ENCODE peak calls at places on chromosomes 5 and 9, in six cellular contexts. One of them, this sample, is unnamed.

GRCh38 chr5:116632890-116633289 is 58.3 kb upstream of the SEMA6A start:
- DNase-seq in OCI-LY7: no peak
- DNase-seq in stimulated activated effector memory CD8-positive, alpha-beta T cell treated with anti-CD3 and anti-CD28 coated beads, Interleukin-12 subunit alpha, Interleukin-12 subunit beta, amount 100 ng/mL, for 72 hours: no peak
- DNase-seq in amygdala: no peak
- DNase-seq in SJCRH30: no peak
- DNase-seq in T follicular helper cell: no peak
- DNase-seq in this sample: no peak

GRCh38 chr9:18824095-18824666 is 208.8 kb downstream of the SAXO1 start:
- DNase-seq in T follicular helper cell: no peak
- DNase-seq in SJCRH30: no peak
- DNase-seq in amygdala: no peak
- DNase-seq in stimulated activated effector memory CD8-positive, alpha-beta T cell treated with anti-CD3 and anti-CD28 coated beads, Interleukin-12 subunit alpha, Interleukin-12 subunit beta, amount 100 ng/mL, for 72 hours: no peak
- DNase-seq in OCI-LY7: no peak
- DNase-seq in this sample: no peak

GRCh38 chr9:13279284-13280162 is at the start of gene MPDZ:
- DNase-seq in SJCRH30: peak
- DNase-seq in stimulated activated effector memory CD8-positive, alpha-beta T cell treated with anti-CD3 and anti-CD28 coated beads, Interleukin-12 subunit alpha, Interleukin-12 subunit beta, amount 100 ng/mL, for 72 hours: no peak
- DNase-seq in amygdala: peak
- DNase-seq in T follicular helper cell: no peak
- DNase-seq in OCI-LY7: no peak
- DNase-seq in this sample: peak

GRCh38 chr9:38641985-38642864 is 21.8 kb upstream of the ANKRD18A start:
- DNase-seq in OCI-LY7: no peak
- DNase-seq in SJCRH30: peak
- DNase-seq in stimulated activated effector memory CD8-positive, alpha-beta T cell treated with anti-CD3 and anti-CD28 coated beads, Interleukin-12 subunit alpha, Interleukin-12 subunit beta, amount 100 ng/mL, for 72 hours: no peak
- DNase-seq in amygdala: no peak
- DNase-seq in T follicular helper cell: no peak
- DNase-seq in this sample: peak

GRCh38 chr5:81513982-81514381 is 120.0 kb upstream of the ACOT12 start:
- DNase-seq in amygdala: no peak
- DNase-seq in T follicular helper cell: no peak
- DNase-seq in SJCRH30: no peak
- DNase-seq in stimulated activated effector memory CD8-positive, alpha-beta T cell treated with anti-CD3 and anti-CD28 coated beads, Interleukin-12 subunit alpha, Interleukin-12 subunit beta, amount 100 ng/mL, for 72 hours: no peak
- DNase-seq in OCI-LY7: peak
- DNase-seq in this sample: no peak

GRCh38 chr9:109745335-109746283 is 34.4 kb upstream of the PALM2AKAP2 start:
- DNase-seq in OCI-LY7: no peak
- DNase-seq in stimulated activated effector memory CD8-positive, alpha-beta T cell treated with anti-CD3 and anti-CD28 coated beads, Interleukin-12 subunit alpha, Interleukin-12 subunit beta, amount 100 ng/mL, for 72 hours: no peak
- DNase-seq in amygdala: no peak
- DNase-seq in T follicular helper cell: no peak
- DNase-seq in SJCRH30: peak
- DNase-seq in this sample: no peak

GRCh38 chr5:95729115-95730010 is 1.8 kb upstream of the RHOBTB3 start:
- DNase-seq in T follicular helper cell: no peak
- DNase-seq in stimulated activated effector memory CD8-positive, alpha-beta T cell treated with anti-CD3 and anti-CD28 coated beads, Interleukin-12 subunit alpha, Interleukin-12 subunit beta, amount 100 ng/mL, for 72 hours: no peak
- DNase-seq in amygdala: no peak
- DNase-seq in OCI-LY7: no peak
- DNase-seq in SJCRH30: peak
- DNase-seq in this sample: no peak

GRCh38 chr5:159163027-159163699 is 46.2 kb downstream of the RNF145 start:
- DNase-seq in OCI-LY7: no peak
- DNase-seq in T follicular helper cell: no peak
- DNase-seq in SJCRH30: peak
- DNase-seq in amygdala: no peak
- DNase-seq in stimulated activated effector memory CD8-positive, alpha-beta T cell treated with anti-CD3 and anti-CD28 coated beads, Interleukin-12 subunit alpha, Interleukin-12 subunit beta, amount 100 ng/mL, for 72 hours: no peak
- DNase-seq in this sample: no peak

GRCh38 chr5:134647750-134648424 is 698 bp upstream of the SEC24A start:
- DNase-seq in T follicular helper cell: no peak
- DNase-seq in stimulated activated effector memory CD8-positive, alpha-beta T cell treated with anti-CD3 and anti-CD28 coated beads, Interleukin-12 subunit alpha, Interleukin-12 subunit beta, amount 100 ng/mL, for 72 hours: peak
- DNase-seq in SJCRH30: no peak
- DNase-seq in OCI-LY7: peak
- DNase-seq in amygdala: no peak
- DNase-seq in this sample: no peak

GRCh38 chr5:57989378-57989777 is 470.5 kb downstream of the PLK2 start:
- DNase-seq in OCI-LY7: no peak
- DNase-seq in amygdala: no peak
- DNase-seq in SJCRH30: no peak
- DNase-seq in stimulated activated effector memory CD8-positive, alpha-beta T cell treated with anti-CD3 and anti-CD28 coated beads, Interleukin-12 subunit alpha, Interleukin-12 subunit beta, amount 100 ng/mL, for 72 hours: no peak
- DNase-seq in T follicular helper cell: no peak
- DNase-seq in this sample: no peak

GRCh38 chr5:30960041-30960440 is 233.4 kb upstream of the CDH6 start:
- DNase-seq in SJCRH30: no peak
- DNase-seq in OCI-LY7: no peak
- DNase-seq in amygdala: no peak
- DNase-seq in T follicular helper cell: no peak
- DNase-seq in stimulated activated effector memory CD8-positive, alpha-beta T cell treated with anti-CD3 and anti-CD28 coated beads, Interleukin-12 subunit alpha, Interleukin-12 subunit beta, amount 100 ng/mL, for 72 hours: no peak
- DNase-seq in this sample: no peak

GRCh38 chr5:133250527-133250926 is 198.7 kb downstream of the HSPA4 start:
- DNase-seq in OCI-LY7: peak
- DNase-seq in SJCRH30: no peak
- DNase-seq in amygdala: no peak
- DNase-seq in stimulated activated effector memory CD8-positive, alpha-beta T cell treated with anti-CD3 and anti-CD28 coated beads, Interleukin-12 subunit alpha, Interleukin-12 subunit beta, amount 100 ng/mL, for 72 hours: no peak
- DNase-seq in T follicular helper cell: no peak
- DNase-seq in this sample: no peak

GRCh38 chr9:7003876-7004275 is 246.1 kb downstream of the KDM4C start:
- DNase-seq in stimulated activated effector memory CD8-positive, alpha-beta T cell treated with anti-CD3 and anti-CD28 coated beads, Interleukin-12 subunit alpha, Interleukin-12 subunit beta, amount 100 ng/mL, for 72 hours: no peak
- DNase-seq in OCI-LY7: no peak
- DNase-seq in SJCRH30: no peak
- DNase-seq in T follicular helper cell: no peak
- DNase-seq in amygdala: no peak
- DNase-seq in this sample: no peak

This sample was measured in nucleus accumbens.